ENCODE peak calls at places on chromosomes 1 and 21, in ten cellular contexts. O, J, Z, X, C, E, B, T, G and A are unnamed samples.

GRCh38 chr1:218364028-218364710 is 19.0 kb downstream of the TGFB2 start:
- DNase-seq in X (no peak), Z (no peak), G (no peak), T (no peak), C (no peak), E (no peak), O (no peak), B (no peak), J (no peak), A (no peak)

GRCh38 chr1:51517361-51518032 is 1.6 kb downstream of the EPS15 start:
- DNase-seq in T (no peak), J (peak; percentile 53), B (peak; percentile 60), Z (peak; percentile 40), X (no peak), E (no peak), O (no peak), C (no peak), G (no peak), A (no peak)

GRCh38 chr1:151839457-151840409 is at the start of gene C2CD4D:
- DNase-seq in X (peak; percentile 53), J (no peak), C (peak; percentile 31), B (no peak), Z (peak; percentile 19), G (peak; percentile 77), T (peak; percentile 87), O (no peak), E (peak; percentile 87), A (no peak)

GRCh38 chr1:3054474-3054873 is 14.5 kb upstream of the PRDM16 start:
- DNase-seq in J (no peak), O (peak; percentile 46), B (no peak), X (no peak), T (no peak), C (no peak), E (peak; percentile 30), Z (no peak), G (peak; percentile 16), A (no peak)

GRCh38 chr1:150429805-150430204 is 57.4 kb upstream of the TARS2 start:
- DNase-seq in Z (no peak), T (peak; percentile 42), G (no peak), E (no peak), J (no peak), X (no peak), B (peak; percentile 16), O (no peak), C (no peak), A (no peak)

GRCh38 chr1:1901641-1902294 is 10.9 kb upstream of the GNB1 start:
- DNase-seq in J (no peak), T (no peak), C (no peak), Z (no peak), G (peak; percentile 35), B (no peak), X (no peak), O (no peak), E (no peak), A (no peak)

GRCh38 chr21:21045538-21045937 is 47.3 kb downstream of the NCAM2 start:
- DNase-seq in Z (no peak), G (no peak), O (no peak), C (no peak), T (no peak), X (no peak), B (no peak), E (no peak), J (no peak), A (no peak)

GRCh38 chr1:216464489-216464888 is 41.2 kb upstream of the USH2A start:
- DNase-seq in T (no peak), E (no peak), Z (no peak), B (peak; percentile 73), C (no peak), O (no peak), X (no peak), G (no peak), J (no peak), A (peak; percentile 85)

GRCh38 chr21:31732891-31733520 is 1.1 kb upstream of the SCAF4 start:
- DNase-seq in C (no peak), J (peak; percentile 42), T (peak; percentile 59), O (no peak), E (no peak), Z (no peak), B (peak; percentile 41), X (no peak), G (no peak), A (no peak)

GRCh38 chr1:160884579-160884978 is 401 bp downstream of the ITLN1 start:
- DNase-seq in Z (no peak), O (no peak), J (no peak), C (no peak), X (no peak), E (no peak), B (no peak), T (peak; percentile 14), G (no peak), A (no peak)

GRCh38 chr21:41025057-41025390 is 142.9 kb upstream of the BACE2 start:
- DNase-seq in B (no peak), Z (no peak), X (no peak), G (no peak), J (no peak), O (no peak), C (no peak), E (no peak), T (no peak), A (no peak)

GRCh38 chr1:115655307-115655664 is 13.5 kb downstream of the VANGL1 start:
- DNase-seq in C (no peak), X (no peak), E (no peak), T (no peak), Z (no peak), O (peak; percentile 14), B (no peak), J (no peak), G (no peak), A (peak; percentile 50)

GRCh38 chr1:112536561-112536960 is 27.8 kb downstream of the WNT2B start:
- DNase-seq in G (no peak), E (no peak), J (no peak), B (peak; percentile 53), C (no peak), Z (no peak), O (no peak), X (no peak), T (no peak), A (no peak)

DNA sequence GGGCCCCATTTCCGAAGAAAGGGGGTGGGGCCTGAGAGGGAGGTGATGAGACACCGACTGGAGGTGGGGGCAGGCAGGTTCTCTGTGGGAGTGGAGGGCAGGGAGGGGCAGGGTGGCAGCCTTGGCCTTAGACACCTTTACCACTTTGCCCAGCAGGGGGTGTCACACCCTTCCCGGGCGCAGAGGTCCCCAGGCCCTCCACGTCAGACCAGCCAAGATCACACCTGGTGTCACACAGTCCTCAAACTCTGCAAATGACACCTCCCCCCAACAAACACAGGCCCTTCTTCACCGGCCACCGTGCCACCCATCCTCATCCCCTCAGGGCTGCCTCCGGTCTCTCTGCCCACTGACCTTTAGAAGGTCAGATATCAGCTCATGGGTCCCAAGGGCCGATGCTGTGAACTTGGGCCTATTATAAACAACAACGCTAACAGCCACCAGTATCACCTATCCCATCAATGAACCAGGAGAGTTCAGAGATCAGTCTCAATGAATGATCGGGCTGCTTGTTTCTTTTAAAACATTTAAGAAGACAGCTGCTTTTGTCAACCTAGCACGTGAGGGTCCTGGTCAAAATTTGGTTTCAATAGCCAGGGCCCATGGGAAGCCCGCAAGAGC is 103.9 kb downstream of the CASZ1 start:
- DNase-seq in C (no peak), T (peak; percentile 79), O (no peak), B (peak; percentile 10), J (peak; percentile 51), X (no peak), G (peak; percentile 75), Z (no peak), E (no peak), A (no peak)
- H3K27ac ChIP-seq in C (peak overlapping the region; percentile 94), T (no peak overlapping the region), O (peak overlapping the region; percentile 28), B (no peak overlapping the region), J (no peak overlapping the region), X (no peak overlapping the region), G (no peak overlapping the region), Z (peak overlapping the region; percentile 88), E (no peak overlapping the region), A (peak overlapping the region; percentile 52)

DNA sequence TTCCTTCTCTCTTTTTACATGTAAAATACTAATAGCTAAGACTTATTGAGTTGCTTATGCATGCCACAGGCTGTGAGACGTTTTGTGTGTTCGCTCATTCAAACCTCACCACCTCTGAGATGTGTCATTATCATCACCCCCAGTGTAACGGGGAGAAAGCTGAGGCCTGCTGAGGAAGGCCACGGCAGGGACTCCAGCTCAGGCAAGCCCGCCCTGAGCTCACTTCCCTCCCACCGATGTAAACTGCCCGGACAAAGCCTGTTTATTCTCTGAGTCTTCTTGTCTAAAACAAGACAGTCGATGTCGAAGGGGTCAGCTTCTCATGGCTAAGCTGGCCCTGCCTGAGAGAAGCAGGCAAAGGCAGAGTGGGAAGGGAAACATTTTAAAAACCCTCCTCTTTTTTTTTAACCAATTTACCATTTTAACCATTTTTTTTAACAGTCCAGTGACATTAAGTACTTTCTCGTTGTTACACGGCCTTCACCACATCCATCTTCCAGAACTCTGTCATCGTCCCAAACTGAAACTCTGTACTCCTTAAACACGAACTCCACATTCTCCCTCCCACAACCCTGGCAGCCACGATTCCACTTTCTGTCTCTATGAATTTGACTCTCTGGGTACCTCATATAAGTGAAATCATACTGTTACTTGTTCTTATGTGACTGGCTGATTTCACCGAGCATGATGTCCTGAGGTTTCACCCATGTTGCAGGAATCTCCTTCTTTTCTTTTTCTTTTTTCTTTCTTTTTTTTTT is 204.8 kb upstream of the GALNT2 start:
- DNase-seq in G (no peak), T (no peak), C (no peak), J (no peak), B (no peak), E (no peak), Z (no peak), X (peak; percentile 32), O (no peak), A (no peak)
- H3K27ac ChIP-seq in G (no peak overlapping the region), T (no peak overlapping the region), C (peak overlapping the region; percentile 56), J (no peak overlapping the region), B (no peak overlapping the region), E (peak overlapping the region; percentile 78), Z (no peak overlapping the region), X (no peak overlapping the region), O (no peak overlapping the region), A (no peak overlapping the region)

DNA sequence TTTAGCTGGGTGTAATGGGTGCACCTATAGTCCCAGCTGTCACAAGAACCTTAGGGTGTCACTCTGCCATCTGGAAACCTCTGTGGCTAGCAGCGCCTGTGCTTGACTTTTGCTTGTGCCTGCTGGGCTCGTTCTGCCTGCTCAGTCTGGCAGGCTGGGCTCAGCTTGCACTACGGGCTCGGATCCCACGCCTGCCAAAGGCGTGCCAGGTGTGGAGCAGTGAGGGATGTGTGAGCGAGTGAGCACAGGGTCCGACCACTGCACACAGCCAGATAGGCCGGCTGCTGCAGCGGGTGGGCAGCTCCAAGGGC is 2.8 kb upstream of the LSM10 start:
- DNase-seq in Z (no peak), O (no peak), E (no peak), J (peak; percentile 47), X (no peak), T (no peak), B (no peak), G (no peak), C (no peak), A (no peak)
- H3K27ac ChIP-seq in Z (peak overlapping the region; percentile 41), O (peak overlapping the region; percentile 59), E (peak overlapping the region; percentile 48), J (peak overlapping the region; percentile 79), X (peak overlapping the region; percentile 83), T (no peak overlapping the region), B (peak overlapping the region; percentile 97), G (no peak overlapping the region), C (no peak overlapping the region), A (no peak overlapping the region)

DNA sequence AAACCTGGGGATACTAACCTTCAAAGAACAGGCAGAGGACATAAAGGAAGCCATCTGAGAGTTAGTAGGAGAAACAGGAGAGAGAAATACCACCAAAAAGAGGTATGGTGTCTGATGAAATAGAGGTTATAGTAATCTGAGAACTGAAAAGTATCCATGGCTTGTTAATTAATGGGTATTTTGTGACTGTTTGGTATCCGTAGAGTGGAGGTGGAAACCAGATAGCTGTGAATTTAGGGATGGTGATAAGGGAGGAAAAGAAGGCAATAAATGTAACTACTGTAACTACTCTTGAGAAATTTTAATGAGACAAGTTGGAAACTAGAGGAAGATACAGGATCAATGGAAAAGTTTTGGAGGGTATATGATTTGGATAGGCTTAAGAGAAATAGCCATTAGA is 27.5 kb downstream of the PRKAA2 start:
- DNase-seq in C (no peak), E (no peak), O (no peak), B (no peak), J (no peak), G (no peak), X (no peak), T (no peak), Z (no peak), A (no peak)
- H3K27ac ChIP-seq in C (no peak overlapping the region), E (no peak overlapping the region), O (no peak overlapping the region), B (no peak overlapping the region), J (no peak overlapping the region), G (no peak overlapping the region), X (no peak overlapping the region), T (no peak overlapping the region), Z (no peak overlapping the region), A (no peak overlapping the region)